ENCODE peak calls at places on chromosomes 11 and 22, in six cellular contexts. One of them, this sample, is unnamed.

GRCh38 chr22:49201046-49201970 is 626.4 kb downstream of the BRD1 start:
- DNase-seq in A549: no peak
- DNase-seq in osteocyte: peak
- DNase-seq in stomach: peak
- DNase-seq in HFF-Myc: no peak
- DNase-seq in BE2C: no peak
- DNase-seq in this sample: peak

GRCh38 chr11:72814831-72815618 is 814 bp downstream of the ATG16L2 start:
- DNase-seq in stomach: no peak
- DNase-seq in A549: peak
- DNase-seq in BE2C: peak
- DNase-seq in HFF-Myc: no peak
- DNase-seq in osteocyte: no peak
- DNase-seq in this sample: peak

GRCh38 chr22:32596471-32596870 is 121.9 kb downstream of the FBXO7 start:
- DNase-seq in osteocyte: no peak
- DNase-seq in stomach: no peak
- DNase-seq in A549: no peak
- DNase-seq in BE2C: no peak
- DNase-seq in HFF-Myc: no peak
- DNase-seq in this sample: no peak

GRCh38 chr11:117814766-117815261 is 9.7 kb downstream of the FXYD2 start:
- DNase-seq in BE2C: peak
- DNase-seq in A549: no peak
- DNase-seq in HFF-Myc: no peak
- DNase-seq in osteocyte: no peak
- DNase-seq in stomach: peak
- DNase-seq in this sample: no peak

GRCh38 chr11:77019976-77020591 is 14.1 kb upstream of the B3GNT6 start:
- DNase-seq in A549: peak
- DNase-seq in BE2C: no peak
- DNase-seq in stomach: no peak
- DNase-seq in HFF-Myc: peak
- DNase-seq in osteocyte: no peak
- DNase-seq in this sample: no peak

GRCh38 chr22:44085743-44086741 is 61.9 kb downstream of the PARVB start:
- DNase-seq in osteocyte: no peak
- DNase-seq in HFF-Myc: peak
- DNase-seq in A549: peak
- DNase-seq in stomach: peak
- DNase-seq in BE2C: peak
- DNase-seq in this sample: no peak

GRCh38 chr11:76617553-76618265 is 52.8 kb downstream of the LRRC32 start:
- DNase-seq in stomach: no peak
- DNase-seq in HFF-Myc: no peak
- DNase-seq in A549: no peak
- DNase-seq in BE2C: no peak
- DNase-seq in osteocyte: no peak
- DNase-seq in this sample: no peak

GRCh38 chr11:119026970-119027369 is 3.7 kb downstream of the SLC37A4 start:
- DNase-seq in stomach: no peak
- DNase-seq in osteocyte: no peak
- DNase-seq in HFF-Myc: no peak
- DNase-seq in BE2C: no peak
- DNase-seq in A549: no peak
- DNase-seq in this sample: no peak

GRCh38 chr11:58629857-58630256 is 7.4 kb downstream of the CNTF start:
- DNase-seq in stomach: no peak
- DNase-seq in BE2C: peak
- DNase-seq in osteocyte: no peak
- DNase-seq in HFF-Myc: no peak
- DNase-seq in A549: peak
- DNase-seq in this sample: no peak

GRCh38 chr11:20596629-20597129 is 2.7 kb upstream of the SLC6A5 start:
- DNase-seq in HFF-Myc: no peak
- DNase-seq in A549: no peak
- DNase-seq in osteocyte: no peak
- DNase-seq in BE2C: no peak
- DNase-seq in stomach: no peak
- DNase-seq in this sample: no peak

GRCh38 chr11:64851831-64852337 is 7.4 kb upstream of the CDC42BPG start:
- DNase-seq in stomach: no peak
- DNase-seq in HFF-Myc: no peak
- DNase-seq in osteocyte: no peak
- DNase-seq in BE2C: no peak
- DNase-seq in A549: no peak
- DNase-seq in this sample: no peak

GRCh38 chr11:118917488-118918127 is 8.1 kb downstream of the BCL9L start:
- DNase-seq in osteocyte: no peak
- DNase-seq in A549: no peak
- DNase-seq in HFF-Myc: no peak
- DNase-seq in stomach: no peak
- DNase-seq in BE2C: no peak
- DNase-seq in this sample: no peak

GRCh38 chr11:77560605-77561004 is 29.1 kb upstream of the AQP11 start:
- DNase-seq in HFF-Myc: peak
- DNase-seq in stomach: no peak
- DNase-seq in A549: no peak
- DNase-seq in osteocyte: peak
- DNase-seq in BE2C: no peak
- DNase-seq in this sample: no peak

GRCh38 chr11:46369458-46370152 is 11.9 kb upstream of the MDK start:
- DNase-seq in osteocyte: no peak
- DNase-seq in HFF-Myc: no peak
- DNase-seq in stomach: peak
- DNase-seq in A549: peak
- DNase-seq in BE2C: peak
- DNase-seq in this sample: no peak

GRCh38 chr11:34680918-34681554 is 60.1 kb downstream of the EHF start:
- DNase-seq in stomach: no peak
- DNase-seq in BE2C: no peak
- DNase-seq in A549: peak
- DNase-seq in HFF-Myc: peak
- DNase-seq in osteocyte: no peak
- DNase-seq in this sample: no peak

GRCh38 chr11:76004400-76004799 is 189.4 kb downstream of the UVRAG start:
- DNase-seq in osteocyte: no peak
- DNase-seq in BE2C: no peak
- DNase-seq in stomach: no peak
- DNase-seq in HFF-Myc: no peak
- DNase-seq in A549: no peak
- DNase-seq in this sample: no peak

GRCh38 chr22:38267086-38267485 is 5.7 kb downstream of the TMEM184B start:
- DNase-seq in A549: no peak
- DNase-seq in BE2C: no peak
- DNase-seq in osteocyte: no peak
- DNase-seq in stomach: no peak
- DNase-seq in HFF-Myc: no peak
- DNase-seq in this sample: no peak

GRCh38 chr11:68940651-68941323 is 37.1 kb downstream of the IGHMBP2 start:
- DNase-seq in BE2C: no peak
- DNase-seq in osteocyte: no peak
- DNase-seq in A549: no peak
- DNase-seq in stomach: no peak
- DNase-seq in HFF-Myc: no peak
- DNase-seq in this sample: no peak

GRCh38 chr11:68938816-68939582 is 35.3 kb downstream of the IGHMBP2 start:
- DNase-seq in HFF-Myc: no peak
- DNase-seq in osteocyte: no peak
- DNase-seq in BE2C: no peak
- DNase-seq in A549: no peak
- DNase-seq in stomach: no peak
- DNase-seq in this sample: no peak

GRCh38 chr11:68941324-68942089 is 37.8 kb downstream of the IGHMBP2 start:
- DNase-seq in HFF-Myc: no peak
- DNase-seq in A549: no peak
- DNase-seq in stomach: no peak
- DNase-seq in osteocyte: no peak
- DNase-seq in BE2C: no peak
- DNase-seq in this sample: no peak

GRCh38 chr11:68938088-68938487 is 34.4 kb downstream of the IGHMBP2 start:
- DNase-seq in stomach: no peak
- DNase-seq in osteocyte: no peak
- DNase-seq in HFF-Myc: no peak
- DNase-seq in A549: no peak
- DNase-seq in BE2C: no peak
- DNase-seq in this sample: no peak

GRCh38 chr11:68939583-68940555 is 36.2 kb downstream of the IGHMBP2 start:
- DNase-seq in HFF-Myc: no peak
- DNase-seq in BE2C: no peak
- DNase-seq in stomach: no peak
- DNase-seq in A549: no peak
- DNase-seq in osteocyte: no peak
- DNase-seq in this sample: no peak
- TF ChIP-seq CTCF in HFF-Myc: no peak
- TF ChIP-seq CTCF in BE2C: no peak
- TF ChIP-seq CTCF in stomach: no peak
- TF ChIP-seq CTCF in A549: no peak
- TF ChIP-seq CTCF in osteocyte: no peak
- TF ChIP-seq CTCF in this sample: no peak

GRCh38 chr11:31913985-31914384 is 102.9 kb upstream of the PAX6 start:
- DNase-seq in HFF-Myc: no peak
- DNase-seq in stomach: no peak
- DNase-seq in osteocyte: no peak
- DNase-seq in A549: no peak
- DNase-seq in BE2C: no peak
- DNase-seq in this sample: no peak

GRCh38 chr11:31912808-31913207 is 101.7 kb upstream of the PAX6 start:
- DNase-seq in osteocyte: no peak
- DNase-seq in A549: no peak
- DNase-seq in stomach: no peak
- DNase-seq in BE2C: no peak
- DNase-seq in HFF-Myc: no peak
- DNase-seq in this sample: no peak

GRCh38 chr11:31919175-31919574 is 108.1 kb upstream of the PAX6 start:
- DNase-seq in osteocyte: no peak
- DNase-seq in HFF-Myc: no peak
- DNase-seq in BE2C: no peak
- DNase-seq in A549: no peak
- DNase-seq in stomach: no peak
- DNase-seq in this sample: no peak

GRCh38 chr11:31910950-31911576 is 99.9 kb upstream of the PAX6 start:
- DNase-seq in osteocyte: no peak
- DNase-seq in HFF-Myc: no peak
- DNase-seq in BE2C: no peak
- DNase-seq in stomach: no peak
- DNase-seq in A549: no peak
- DNase-seq in this sample: no peak

DNA sequence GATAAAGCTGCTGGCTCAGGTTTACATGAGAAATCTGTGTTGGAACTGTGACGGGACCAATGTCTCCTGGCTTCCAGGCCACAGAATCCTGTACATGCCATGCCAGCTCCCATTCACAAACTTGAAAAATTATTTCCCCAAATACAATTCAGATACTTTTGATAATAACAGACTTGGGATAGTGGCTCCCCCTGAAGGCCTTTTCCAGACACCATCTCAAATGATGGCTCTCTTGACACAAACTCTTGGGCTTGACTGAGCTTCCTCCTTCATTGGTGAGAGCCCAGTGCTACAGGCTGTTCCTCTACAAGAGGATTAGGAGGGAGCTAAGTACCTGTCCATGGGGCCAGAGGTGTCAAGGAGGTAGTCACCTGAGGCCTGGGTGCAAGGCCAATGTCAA is 104.7 kb upstream of the PAX6 start:
- DNase-seq in BE2C: no peak
- DNase-seq in HFF-Myc: no peak
- DNase-seq in stomach: no peak
- DNase-seq in osteocyte: no peak
- DNase-seq in A549: no peak
- DNase-seq in this sample: no peak
- TF ChIP-seq CTCF in BE2C: no peak
- TF ChIP-seq CTCF in HFF-Myc: no peak
- TF ChIP-seq CTCF in stomach: no peak
- TF ChIP-seq CTCF in osteocyte: no peak
- TF ChIP-seq CTCF in A549: no peak
- TF ChIP-seq CTCF in this sample: no peak

GRCh38 chr22:33757041-33757440 is 163.2 kb downstream of the LARGE1 start:
- DNase-seq in osteocyte: no peak
- DNase-seq in HFF-Myc: no peak
- DNase-seq in BE2C: no peak
- DNase-seq in A549: no peak
- DNase-seq in stomach: no peak
- DNase-seq in this sample: no peak

GRCh38 chr22:33758961-33759360 is 161.3 kb downstream of the LARGE1 start:
- DNase-seq in osteocyte: no peak
- DNase-seq in stomach: no peak
- DNase-seq in BE2C: no peak
- DNase-seq in A549: no peak
- DNase-seq in HFF-Myc: no peak
- DNase-seq in this sample: no peak

GRCh38 chr22:33758125-33758483 is 162.2 kb downstream of the LARGE1 start:
- DNase-seq in stomach: no peak
- DNase-seq in BE2C: no peak
- DNase-seq in osteocyte: no peak
- DNase-seq in A549: no peak
- DNase-seq in HFF-Myc: no peak
- DNase-seq in this sample: no peak

GRCh38 chr22:33757443-33758124 is 162.7 kb downstream of the LARGE1 start:
- DNase-seq in HFF-Myc: no peak
- DNase-seq in stomach: no peak
- DNase-seq in osteocyte: no peak
- DNase-seq in BE2C: no peak
- DNase-seq in A549: no peak
- DNase-seq in this sample: no peak

GRCh38 chr22:33756508-33756949 is 163.7 kb downstream of the LARGE1 start:
- DNase-seq in stomach: no peak
- DNase-seq in osteocyte: no peak
- DNase-seq in BE2C: no peak
- DNase-seq in A549: no peak
- DNase-seq in HFF-Myc: no peak
- DNase-seq in this sample: no peak
- TF ChIP-seq CTCF in stomach: no peak
- TF ChIP-seq CTCF in osteocyte: peak
- TF ChIP-seq CTCF in BE2C: no peak
- TF ChIP-seq CTCF in A549: no peak
- TF ChIP-seq CTCF in HFF-Myc: no peak
- TF ChIP-seq CTCF in this sample: no peak

DNA sequence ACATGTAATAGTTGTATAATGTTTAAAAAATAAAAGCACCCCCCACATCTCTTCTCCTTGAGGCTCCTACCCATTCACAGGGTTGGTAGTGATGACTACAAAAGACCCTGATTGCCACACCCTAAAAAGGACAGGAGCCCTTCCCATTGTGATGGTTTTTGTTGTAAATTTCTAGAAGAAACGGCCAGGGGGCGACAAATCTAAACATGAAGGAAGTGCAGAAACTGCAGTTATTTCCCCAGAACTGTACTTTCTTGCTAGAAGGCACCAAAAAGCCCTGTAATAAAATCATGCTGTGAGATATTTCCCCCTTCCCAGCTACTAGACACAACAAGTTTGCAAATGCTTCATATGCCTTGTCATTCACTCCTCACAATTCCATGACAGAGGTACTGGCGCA is 10.8 kb downstream of the PRR5L start:
- DNase-seq in stomach: no peak
- DNase-seq in HFF-Myc: no peak
- DNase-seq in A549: no peak
- DNase-seq in BE2C: peak
- DNase-seq in osteocyte: no peak
- DNase-seq in this sample: no peak
- TF ChIP-seq CTCF in stomach: peak
- TF ChIP-seq CTCF in HFF-Myc: peak
- TF ChIP-seq CTCF in A549: peak
- TF ChIP-seq CTCF in BE2C: peak
- TF ChIP-seq CTCF in osteocyte: peak
- TF ChIP-seq CTCF in this sample: peak